ENCODE peak calls at places on chromosomes 11 and 22, in seven cellular contexts. M, T, E, I, X, V and G are unnamed samples.

GRCh38 chr11:45688472-45689033 is 23.1 kb upstream of the CHST1 start:
- DNase-seq in I (no peak), V (no peak), E (no peak), X (no peak), T (no peak), M (no peak), G (no peak)

GRCh38 chr11:126963603-126964353 is 36.8 kb downstream of the KIRREL3 start:
- DNase-seq in E (no peak), M (no peak), X (no peak), I (peak; percentile 43), T (no peak), V (no peak), G (no peak)

GRCh38 chr11:61041755-61042518 is 60.4 kb upstream of the CD5 start:
- DNase-seq in I (no peak), V (no peak), T (no peak), E (peak; percentile 35), M (peak; percentile 62), X (no peak), G (peak; percentile 59)

GRCh38 chr22:40036591-40037225 is 42.0 kb downstream of the FAM83F start:
- DNase-seq in T (peak; percentile 74), V (peak; percentile 77), X (peak; percentile 75), M (peak; percentile 83), E (peak; percentile 63), I (peak; percentile 76), G (peak; percentile 82)

GRCh38 chr11:95831198-95831883 is 41.0 kb downstream of the CEP57 start:
- DNase-seq in I (peak; percentile 96), T (no peak), V (no peak), M (no peak), E (no peak), X (peak; percentile 84), G (peak; percentile 31)

GRCh38 chr22:50473088-50473487 is 1.7 kb downstream of the SBF1 start:
- DNase-seq in E (no peak), I (no peak), T (peak; percentile 67), V (no peak), M (no peak), X (no peak), G (peak; percentile 51)

GRCh38 chr11:63929616-63930015 is 9.2 kb upstream of the NAA40 start:
- DNase-seq in X (no peak), T (no peak), M (no peak), E (no peak), V (no peak), I (no peak), G (no peak)

GRCh38 chr11:86688398-86689179 is 16.2 kb upstream of the ME3 start:
- DNase-seq in I (peak; percentile 91), V (no peak), T (peak; percentile 99), X (peak; percentile 97), E (no peak), M (no peak), G (peak; percentile 40)

GRCh38 chr11:64654439-64654838 is 63.4 kb downstream of the SLC22A12 start:
- DNase-seq in E (no peak), M (no peak), I (no peak), X (no peak), V (no peak), T (no peak), G (no peak)

GRCh38 chr22:43811777-43812148 is 342 bp downstream of the EFCAB6 start:
- DNase-seq in V (no peak), M (no peak), E (no peak), I (peak; percentile 61), X (peak; percentile 74), T (peak; percentile 24), G (peak; percentile 30)

GRCh38 chr22:36384766-36385400 is 2.9 kb downstream of the MYH9 start:
- DNase-seq in X (peak; percentile 74), I (no peak), M (no peak), V (no peak), T (no peak), E (no peak), G (peak; percentile 73)

GRCh38 chr22:45196926-45197605 is 33.3 kb downstream of the NUP50 start:
- DNase-seq in E (no peak), V (peak; percentile 45), I (no peak), T (no peak), M (no peak), X (no peak), G (no peak)

GRCh38 chr11:36216061-36216615 is 73.1 kb downstream of the COMMD9 start:
- DNase-seq in V (no peak), I (peak; percentile 9), X (no peak), E (no peak), M (no peak), T (peak; percentile 93), G (no peak)

GRCh38 chr11:121575250-121575962 is 122.6 kb upstream of the SORL1-AS1 start:
- DNase-seq in I (peak; percentile 81), T (peak; percentile 40), X (peak; percentile 60), V (no peak), M (no peak), E (no peak), G (no peak)

GRCh38 chr22:45163074-45163416 is 680 bp upstream of the NUP50 start:
- DNase-seq in X (peak; percentile 67), E (no peak), T (peak; percentile 69), M (peak; percentile 42), V (no peak), I (peak; percentile 54), G (peak; percentile 66)

GRCh38 chr11:70734379-70734778 is 336.1 kb downstream of the CTTN start:
- DNase-seq in T (no peak), M (no peak), E (no peak), I (no peak), X (no peak), V (no peak), G (no peak)

GRCh38 chr11:45400594-45400993 is 114.5 kb upstream of the SYT13 start:
- DNase-seq in I (peak; percentile 73), V (no peak), E (no peak), X (peak; percentile 87), M (no peak), T (no peak), G (no peak)

GRCh38 chr11:18384157-18384641 is 10.2 kb upstream of the LDHA start:
- DNase-seq in T (peak; percentile 45), E (no peak), M (no peak), I (peak; percentile 79), X (no peak), V (no peak), G (peak; percentile 63)

GRCh38 chr11:69657456-69657910 is 16.5 kb downstream of the CCND1 start:
- DNase-seq in T (no peak), X (no peak), E (no peak), M (no peak), I (no peak), V (no peak), G (no peak)

GRCh38 chr22:31829505-31829904 is 75.7 kb downstream of the DEPDC5 start:
- DNase-seq in X (peak; percentile 94), T (peak; percentile 85), M (no peak), V (no peak), E (no peak), I (peak; percentile 97), G (no peak)

GRCh38 chr11:2589538-2589934 is 110.3 kb downstream of the KCNQ1OT1 start:
- DNase-seq in M (peak; percentile 20), V (no peak), E (no peak), X (no peak), T (no peak), I (no peak), G (no peak)

DNA sequence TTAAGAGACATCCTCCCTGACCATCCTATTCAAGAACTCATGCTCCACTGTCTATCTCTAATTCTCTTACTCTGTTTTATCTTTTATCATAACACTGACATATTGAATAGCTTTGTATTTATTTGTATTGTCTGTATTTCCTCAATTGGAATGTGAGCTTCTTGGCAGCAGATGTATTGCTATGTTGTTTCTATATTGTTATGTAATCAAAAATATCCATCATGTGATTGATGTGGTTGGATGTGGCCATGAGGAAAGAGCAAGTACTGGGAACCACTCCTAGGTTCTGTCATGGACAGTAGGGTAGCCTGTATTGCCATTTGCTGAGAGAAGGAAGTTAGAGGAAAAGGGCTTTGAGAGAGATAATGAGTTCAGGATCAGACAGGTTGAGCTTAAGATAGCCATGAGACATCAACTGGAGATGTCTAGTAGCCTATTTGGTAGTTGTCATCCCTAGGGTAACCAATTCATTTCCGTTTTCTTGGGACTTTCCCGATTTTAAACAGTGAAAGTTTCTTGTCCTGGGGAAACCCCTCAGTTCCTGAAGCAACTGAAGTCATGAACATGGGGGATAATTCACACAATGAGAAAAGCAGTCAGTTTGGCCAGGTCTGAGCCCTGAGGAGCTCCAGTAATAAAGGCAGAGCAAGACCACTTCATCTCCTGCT is 404.5 kb downstream of the INSC start:
- DNase-seq in V (no peak), I (no peak), E (no peak), T (no peak), M (no peak), X (no peak), G (no peak)
- H2BK120ac ChIP-seq in V (no peak overlapping the region), I (no peak overlapping the region), E (no peak overlapping the region), T (no peak overlapping the region), M (no peak overlapping the region), X (no peak overlapping the region), G (no peak overlapping the region)

GRCh38 chr22:41713004-41713403 is 13.7 kb downstream of the MEI1 start:
- DNase-seq in M (no peak), X (no peak), V (no peak), T (peak; percentile 81), E (no peak), I (no peak), G (no peak)
- H2BK120ac ChIP-seq in M (no peak overlapping the region), X (no peak overlapping the region), V (no peak overlapping the region), T (no peak overlapping the region), E (no peak overlapping the region), I (no peak overlapping the region), G (no peak overlapping the region)

GRCh38 chr11:34157163-34157562 is 51.7 kb downstream of the NAT10 start:
- DNase-seq in T (no peak), X (no peak), E (no peak), V (no peak), I (no peak), M (no peak), G (no peak)
- H2BK120ac ChIP-seq in T (no peak overlapping the region), X (no peak overlapping the region), E (no peak overlapping the region), V (no peak overlapping the region), I (no peak overlapping the region), M (no peak overlapping the region), G (no peak overlapping the region)

GRCh38 chr22:46397951-46398350 is 62.4 kb downstream of the TRMU start:
- DNase-seq in V (no peak), T (no peak), E (no peak), X (no peak), M (no peak), I (no peak), G (no peak)

GRCh38 chr22:46397514-46397913 is 62.0 kb downstream of the TRMU start:
- DNase-seq in I (no peak), X (no peak), E (no peak), V (no peak), M (no peak), T (no peak), G (no peak)

GRCh38 chr22:46401370-46401769 is 65.9 kb downstream of the TRMU start:
- DNase-seq in T (no peak), M (no peak), I (no peak), V (no peak), X (no peak), E (no peak), G (no peak)

GRCh38 chr22:46402505-46402904 is 67.0 kb downstream of the TRMU start:
- DNase-seq in E (no peak), T (no peak), X (no peak), I (no peak), M (no peak), V (no peak), G (no peak)

DNA sequence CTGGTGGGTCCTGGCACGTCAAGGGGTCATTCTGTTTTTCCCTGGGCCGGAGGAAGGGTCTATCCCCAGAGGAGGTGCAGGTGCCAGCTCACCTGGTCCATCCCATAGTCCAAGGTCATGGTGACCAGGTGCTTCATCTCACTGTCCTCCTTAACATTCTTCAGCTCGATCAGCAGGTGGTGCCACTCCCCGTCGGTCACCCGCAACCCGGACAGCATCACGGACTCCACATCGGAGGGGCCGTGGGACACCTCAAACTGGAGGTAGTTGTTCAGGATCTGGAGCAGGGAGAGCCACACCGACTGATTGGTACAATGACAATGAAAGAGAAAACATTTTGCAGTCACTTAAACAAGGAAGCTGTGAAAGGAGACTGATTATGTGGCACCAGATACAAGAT is 64.1 kb downstream of the TRMU start:
- DNase-seq in I (no peak), M (no peak), V (no peak), T (no peak), E (no peak), X (no peak), G (no peak)
- H2BK120ac ChIP-seq in I (no peak overlapping the region), M (no peak overlapping the region), V (no peak overlapping the region), T (no peak overlapping the region), E (peak overlapping the region; percentile 72), X (no peak overlapping the region), G (no peak overlapping the region)